ENCODE peak calls at places on chromosomes 5 and 9, in nine cellular contexts. A is astrocyte, M is GM23248, K is colonic mucosa, J is neuronal stem cell, G is fibroblast of lung, V is PC-3, N is mammary epithelial cell, R is K562. F is an unnamed sample.

GRCh38 chr5:86118542-86118941 is 499.2 kb upstream of the COX7C start:
- DNase-seq in N (no peak), J (no peak), K (no peak), V (peak), R (peak), A (no peak), G (no peak), M (no peak), F (peak)

GRCh38 chr5:142059304-142059940 is 46.6 kb upstream of the GNPDA1 start:
- DNase-seq in N (no peak), J (no peak), M (peak), A (no peak), G (no peak), R (no peak), V (peak), K (no peak), F (no peak)

GRCh38 chr9:94847486-94847885 is 121.0 kb downstream of the AOPEP start:
- DNase-seq in R (no peak), G (peak), N (peak), K (no peak), M (peak), J (no peak), A (peak), V (peak), F (no peak)

GRCh38 chr9:114099523-114100270 is 605 bp upstream of the KIF12 start:
- DNase-seq in R (no peak), V (no peak), M (no peak), G (no peak), J (no peak), A (no peak), N (no peak), K (no peak), F (no peak)

GRCh38 chr5:104347119-104347708 is 784.6 kb upstream of the NUDT12 start:
- DNase-seq in V (peak), M (peak), N (no peak), G (peak), J (no peak), A (peak), R (no peak), K (no peak), F (peak)

GRCh38 chr5:162837161-162837560 is 600.2 kb upstream of the CCNG1 start:
- DNase-seq in V (no peak), R (no peak), N (no peak), J (no peak), A (no peak), K (no peak), M (no peak), G (no peak), F (no peak)

GRCh38 chr9:108134501-108135128 is 645.0 kb upstream of the KLF4 start:
- DNase-seq in N (no peak), M (no peak), J (no peak), R (no peak), A (no peak), G (no peak), V (no peak), K (no peak), F (no peak)

GRCh38 chr9:137138058-137138697 is 776 bp upstream of the GRIN1 start:
- DNase-seq in V (no peak), N (no peak), R (peak), M (no peak), A (no peak), G (no peak), K (no peak), J (no peak), F (no peak)

GRCh38 chr9:120619751-120620655 is 40.0 kb upstream of the CDK5RAP2 start:
- DNase-seq in A (peak), K (peak), V (peak), N (peak), J (peak), R (peak), M (peak), G (peak), F (peak)

GRCh38 chr5:79417495-79417894 is 96.4 kb downstream of the HOMER1 start:
- DNase-seq in J (no peak), G (no peak), A (no peak), V (no peak), M (no peak), N (no peak), R (no peak), K (no peak), F (no peak)

GRCh38 chr5:150438873-150439546 is 10.5 kb downstream of the RPS14 start:
- DNase-seq in R (peak), V (peak), J (no peak), G (peak), A (no peak), M (peak), N (no peak), K (no peak), F (no peak)

GRCh38 chr5:95803271-95804148 is 19.0 kb downstream of the GLRX start:
- DNase-seq in N (no peak), R (no peak), M (peak), A (no peak), K (no peak), G (no peak), V (no peak), J (no peak), F (no peak)

GRCh38 chr5:39031041-39031440 is 43.2 kb downstream of the RICTOR start:
- DNase-seq in N (no peak), M (no peak), A (no peak), R (no peak), J (no peak), K (no peak), V (no peak), G (no peak), F (no peak)

GRCh38 chr5:16459451-16459850 is 6.1 kb downstream of the ZNF622 start:
- DNase-seq in M (no peak), V (no peak), R (no peak), N (no peak), A (no peak), G (no peak), K (no peak), J (no peak), F (no peak)

GRCh38 chr5:74376187-74376586 is 264.3 kb downstream of the ENC1 start:
- DNase-seq in N (no peak), K (no peak), J (no peak), M (no peak), R (no peak), A (no peak), G (no peak), V (no peak), F (no peak)

GRCh38 chr9:93156475-93157008 is 22.5 kb upstream of the NINJ1 start:
- DNase-seq in N (no peak), R (no peak), V (no peak), G (no peak), K (no peak), A (no peak), J (no peak), M (no peak), F (no peak)

GRCh38 chr5:144778546-144778945 is 607.9 kb downstream of the KCTD16 start:
- DNase-seq in K (no peak), A (peak), N (no peak), J (no peak), M (peak), G (peak), V (no peak), R (no peak), F (no peak)

GRCh38 chr5:41418220-41419031 is 92.0 kb downstream of the PLCXD3 start:
- DNase-seq in N (peak), R (no peak), K (no peak), A (peak), G (peak), J (no peak), V (peak), M (peak), F (no peak)

GRCh38 chr9:76486151-76486550 is 27.2 kb downstream of the GCNT1 start:
- DNase-seq in K (no peak), M (no peak), A (peak), G (peak), N (no peak), J (no peak), V (no peak), R (no peak), F (no peak)

GRCh38 chr9:131020388-131020787 is 11.4 kb downstream of the LAMC3 start:
- DNase-seq in V (peak), J (no peak), M (peak), G (peak), K (no peak), R (peak), A (peak), N (no peak), F (no peak)

GRCh38 chr5:74641014-74641777 is 668 bp upstream of the ENC1 start:
- DNase-seq in G (peak), N (peak), A (peak), M (peak), R (peak), J (peak), V (peak), K (peak), F (peak)

GRCh38 chr5:151633892-151634291 is 42.8 kb upstream of the FAT2 start:
- DNase-seq in G (no peak), R (no peak), J (no peak), A (no peak), N (no peak), V (no peak), K (no peak), M (no peak), F (no peak)

GRCh38 chr5:122845253-122846050 is at the start of gene SNX24:
- DNase-seq in A (peak), J (peak), V (peak), M (peak), K (peak), G (peak), R (peak), N (peak), F (peak)

GRCh38 chr5:173640166-173640804 is 23.8 kb upstream of the BOD1 start:
- DNase-seq in M (no peak), R (no peak), N (no peak), V (no peak), J (no peak), K (no peak), A (no peak), G (no peak), F (no peak)

GRCh38 chr9:33852216-33852826 is 35.4 kb downstream of the UBE2R2 start:
- DNase-seq in R (no peak), A (no peak), N (peak), J (peak), K (peak), M (peak), G (peak), V (peak), F (peak)

GRCh38 chr9:37904647-37905505 is 949 bp upstream of the SLC25A51 start:
- DNase-seq in V (no peak), N (peak), J (no peak), K (peak), M (peak), G (no peak), R (peak), A (no peak), F (peak)

GRCh38 chr5:130708744-130709143 is 456.3 kb downstream of the HINT1 start:
- DNase-seq in V (no peak), A (peak), J (no peak), M (no peak), K (no peak), G (peak), N (no peak), R (no peak), F (no peak)

GRCh38 chr5:64840958-64841357 is 72.2 kb downstream of the CWC27 start:
- DNase-seq in G (no peak), K (no peak), V (no peak), M (no peak), R (no peak), N (no peak), A (no peak), J (no peak), F (no peak)

GRCh38 chr5:81971086-81971693 is 633 bp upstream of the ATG10 start:
- DNase-seq in M (peak), A (peak), J (no peak), G (peak), V (no peak), N (no peak), R (no peak), K (peak), F (peak)

GRCh38 chr9:124350485-124351263 is 64.6 kb downstream of the PSMB7 start:
- DNase-seq in J (no peak), A (no peak), R (no peak), N (no peak), M (no peak), K (no peak), G (no peak), V (no peak), F (no peak)

GRCh38 chr5:14172149-14172795 is 29.1 kb downstream of the TRIO start:
- DNase-seq in V (no peak), N (no peak), R (no peak), M (peak), A (no peak), G (no peak), K (no peak), J (no peak), F (no peak)

GRCh38 chr9:125990793-125991220 is 243.6 kb downstream of the PBX3 start:
- DNase-seq in K (no peak), M (no peak), J (no peak), A (no peak), G (no peak), N (no peak), R (no peak), V (no peak), F (no peak)

GRCh38 chr5:17089001-17089400 is 128.4 kb upstream of the BASP1 start:
- DNase-seq in R (no peak), G (no peak), V (peak), K (no peak), M (no peak), A (no peak), J (no peak), N (no peak), F (no peak)

GRCh38 chr9:34380511-34381315 is 4.0 kb upstream of the MYORG start:
- DNase-seq in V (peak), M (peak), R (peak), J (peak), K (peak), A (peak), G (peak), N (peak), F (peak)

GRCh38 chr9:16150501-16150900 is 597.7 kb downstream of the CCDC171 start:
- DNase-seq in R (no peak), V (no peak), M (no peak), K (no peak), N (no peak), A (no peak), J (no peak), G (no peak), F (no peak)

GRCh38 chr5:65880673-65881072 is 45.7 kb upstream of the ERBIN start:
- DNase-seq in A (no peak), G (no peak), R (no peak), K (no peak), J (no peak), V (no peak), N (no peak), M (no peak), F (no peak)

GRCh38 chr5:41924872-41925554 is at the start of gene FBXO4:
- DNase-seq in V (peak), K (peak), J (peak), R (peak), G (peak), M (peak), A (peak), N (peak), F (peak)

GRCh38 chr5:179269781-179270543 is 75.3 kb downstream of the ADAMTS2 start:
- DNase-seq in K (peak), N (no peak), M (peak), G (no peak), J (no peak), V (no peak), A (no peak), R (no peak), F (no peak)

GRCh38 chr9:14346826-14347407 is 33.0 kb upstream of the NFIB start:
- DNase-seq in G (no peak), V (no peak), A (no peak), R (no peak), K (no peak), M (no peak), J (no peak), N (no peak), F (no peak)

GRCh38 chr9:97528529-97529230 is 27.2 kb downstream of the TMOD1 start:
- DNase-seq in G (no peak), J (no peak), N (no peak), K (no peak), R (no peak), V (peak), A (no peak), M (no peak), F (no peak)
- H3K9ac ChIP-seq in G (no peak), J (no peak), N (no peak), K (no peak), R (no peak), V (no peak), A (no peak), M (no peak), F (no peak)

GRCh38 chr9:27460225-27461023 is 63.7 kb upstream of the IFNK start:
- DNase-seq in R (peak), K (no peak), M (peak), G (no peak), N (peak), J (no peak), V (peak), A (no peak), F (no peak)
- H3K4me3 ChIP-seq in R (no peak), K (no peak), M (no peak), G (no peak), N (no peak), J (no peak), V (no peak), A (no peak), F (no peak)

GRCh38 chr5:93303291-93303691 is 277.7 kb downstream of the NR2F1-AS1 start:
- DNase-seq in M (no peak), A (peak), J (no peak), K (no peak), R (no peak), G (peak), N (no peak), V (no peak), F (no peak)

GRCh38 chr5:93307557-93307956 is 273.5 kb downstream of the NR2F1-AS1 start:
- DNase-seq in K (no peak), J (no peak), R (no peak), N (peak), M (peak), G (peak), V (peak), A (peak), F (no peak)

GRCh38 chr5:93304391-93304790 is 276.6 kb downstream of the NR2F1-AS1 start:
- DNase-seq in A (no peak), N (no peak), R (no peak), M (no peak), J (peak), V (no peak), G (no peak), K (no peak), F (no peak)

GRCh38 chr5:93304851-93305250 is 276.2 kb downstream of the NR2F1-AS1 start:
- DNase-seq in G (no peak), K (no peak), A (no peak), M (no peak), V (no peak), J (no peak), R (no peak), N (no peak), F (no peak)

GRCh38 chr5:93305984-93306383 is 275.0 kb downstream of the NR2F1-AS1 start:
- DNase-seq in A (no peak), V (peak), J (no peak), N (peak), K (no peak), M (no peak), G (no peak), R (no peak), F (no peak)
- H3K27ac ChIP-seq in A (no peak), V (peak), J (no peak), N (no peak), K (no peak), M (no peak), G (no peak), R (no peak), F (no peak)

DNA sequence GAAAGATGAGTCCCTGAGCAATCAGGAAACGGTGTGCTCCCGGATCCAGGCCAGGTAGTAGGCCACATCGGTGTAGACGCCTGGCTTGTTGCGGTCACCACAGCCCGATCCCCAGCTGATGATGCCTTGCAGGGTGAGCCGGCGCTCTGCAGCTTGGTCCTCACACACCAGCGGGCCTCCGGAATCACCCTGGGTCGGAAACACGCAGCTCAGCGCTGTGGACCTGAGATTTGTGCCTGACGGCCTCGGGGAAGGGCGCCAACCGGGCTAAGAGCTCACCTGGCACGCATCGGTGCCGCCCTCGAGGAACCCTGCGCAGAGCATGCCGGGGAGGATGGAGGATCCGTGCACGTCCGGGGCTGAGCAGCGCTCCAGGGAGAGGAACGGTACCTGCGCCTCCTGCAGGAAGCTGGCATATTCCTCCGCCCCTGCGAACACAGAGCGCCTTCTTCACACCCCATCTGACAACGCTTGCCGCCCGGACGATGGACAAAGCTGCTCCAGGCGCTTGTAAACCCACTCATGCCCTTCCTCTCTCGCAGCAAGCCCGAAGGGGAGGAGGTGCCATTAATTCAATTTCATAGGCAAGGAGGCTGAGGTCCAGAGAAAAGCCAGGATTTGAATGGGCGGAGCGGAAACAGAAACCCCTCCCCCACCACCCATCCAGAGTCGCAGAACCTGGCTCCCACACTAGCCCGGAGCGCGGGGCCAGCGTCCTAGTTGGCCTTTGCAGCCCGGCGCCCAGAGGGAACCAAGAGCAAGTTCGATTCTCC is 2.0 kb upstream of the PFN3 start:
- DNase-seq in N (peak), V (peak), A (peak), J (peak), G (peak), K (peak), R (no peak), M (peak), F (no peak)
- H3K9ac ChIP-seq in N (no peak), V (peak), A (no peak), J (no peak), G (no peak), K (peak), R (peak), M (no peak), F (no peak)

GRCh38 chr9:133144887-133145466 is 18.7 kb downstream of the GBGT1 start:
- DNase-seq in V (no peak), R (no peak), K (no peak), M (peak), G (no peak), A (no peak), J (no peak), N (no peak), F (no peak)

GRCh38 chr9:133141833-133142594 is 21.0 kb upstream of the RALGDS start:
- DNase-seq in M (no peak), V (no peak), G (no peak), N (no peak), J (no peak), A (no peak), R (no peak), K (no peak), F (no peak)

GRCh38 chr9:133143639-133144141 is 20.0 kb downstream of the GBGT1 start:
- DNase-seq in A (no peak), R (no peak), N (no peak), V (no peak), G (no peak), J (no peak), K (no peak), M (no peak), F (no peak)

GRCh38 chr9:133142657-133143592 is 20.8 kb downstream of the GBGT1 start:
- DNase-seq in V (no peak), G (no peak), J (no peak), A (no peak), R (no peak), M (no peak), N (no peak), K (peak), F (no peak)

GRCh38 chr9:133144142-133144886 is 19.4 kb downstream of the GBGT1 start:
- DNase-seq in N (peak), M (peak), A (no peak), J (peak), K (peak), R (peak), G (peak), V (peak), F (peak)
- H3K4me3 ChIP-seq in N (no peak), M (peak), A (peak), J (peak), K (peak), R (peak), G (peak), V (peak), F (peak)